ENCODE peak calls at places on chromosomes 13 and 19, in seven cellular contexts. P is HFF-Myc, Z is K562, O is IMR-90, R is body of pancreas, J is neural progenitor cell, L is lower leg skin. I is an unnamed sample.

GRCh38 chr13:92135509-92135908 is 737.1 kb downstream of the GPC5 start:
- DNase-seq in O (no peak), P (no peak), Z (no peak), J (no peak), L (no peak), R (no peak), I (no peak)

GRCh38 chr19:23470873-23471555 is 75.7 kb upstream of the ZNF91 start:
- DNase-seq in R (no peak), O (no peak), Z (no peak), L (no peak), J (no peak), P (no peak), I (no peak)

GRCh38 chr13:27411393-27411792 is 13.0 kb upstream of the GTF3A start:
- DNase-seq in O (no peak), P (no peak), Z (no peak), R (no peak), J (no peak), L (no peak), I (no peak)

GRCh38 chr13:38697628-38698333 is 10.9 kb downstream of the FREM2 start:
- DNase-seq in Z (no peak), L (no peak), J (peak), R (no peak), P (no peak), O (no peak), I (no peak)

GRCh38 chr19:51012661-51013190 is 6.8 kb downstream of the KLK10 start:
- DNase-seq in P (no peak), O (no peak), J (no peak), Z (no peak), R (no peak), L (no peak), I (no peak)

GRCh38 chr19:50430888-50431342 is 1.8 kb upstream of the MYBPC2 start:
- DNase-seq in Z (no peak), R (no peak), J (peak), L (no peak), O (no peak), P (no peak), I (no peak)

GRCh38 chr19:30664358-30665058 is 292.3 kb downstream of the ZNF536 start:
- DNase-seq in R (peak), Z (peak), O (peak), P (no peak), L (no peak), J (peak), I (no peak)

GRCh38 chr13:25920931-25921330 is 130.9 kb downstream of the SHISA2 start:
- DNase-seq in P (no peak), R (no peak), O (no peak), Z (no peak), J (no peak), L (no peak), I (no peak)

GRCh38 chr13:52034616-52035226 is 10.2 kb downstream of the UTP14C start:
- DNase-seq in O (peak), P (no peak), R (no peak), Z (no peak), L (no peak), J (no peak), I (no peak)

GRCh38 chr19:12065100-12065538 is 588 bp downstream of the ZNF844 start:
- DNase-seq in J (no peak), O (peak), R (peak), Z (no peak), L (peak), P (no peak), I (peak)

GRCh38 chr13:73194310-73194709 is 135.5 kb downstream of the KLF5 start:
- DNase-seq in O (no peak), Z (no peak), J (no peak), L (no peak), P (no peak), R (no peak), I (no peak)

DNA sequence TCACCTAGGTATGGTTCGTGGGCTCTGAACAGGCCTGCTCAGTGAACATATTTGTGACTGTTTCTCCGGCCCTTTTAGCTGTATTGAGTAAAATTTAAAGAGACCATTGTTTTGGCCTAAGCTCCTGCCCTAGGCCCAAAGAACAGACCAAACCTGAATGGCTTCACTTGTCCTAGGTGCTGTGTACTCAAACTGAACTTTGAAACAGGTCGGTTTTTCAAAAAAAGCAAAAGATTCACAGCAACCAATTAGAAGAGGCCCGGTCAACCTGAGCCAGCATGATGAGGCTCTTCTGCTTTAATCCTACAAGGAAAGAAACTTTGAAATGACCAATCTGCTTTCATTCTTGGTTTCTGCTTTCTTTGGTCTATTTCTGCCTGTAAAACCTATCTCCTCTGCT is 50.6 kb downstream of the USPL1 start:
- DNase-seq in R (no peak), O (no peak), Z (no peak), J (no peak), P (no peak), L (no peak), I (no peak)
- H3K4me3 ChIP-seq in R (no peak), O (no peak), Z (no peak), J (no peak), P (no peak), L (no peak), I (no peak)

GRCh38 chr13:45718063-45718462 is 15.9 kb downstream of the CBY2 start:
- DNase-seq in J (peak), R (no peak), O (peak), P (no peak), L (no peak), Z (peak), I (no peak)
- TF ChIP-seq CTCF in J (peak), R (peak), O (peak), P (peak), L (no peak), Z (peak), I (peak)

DNA sequence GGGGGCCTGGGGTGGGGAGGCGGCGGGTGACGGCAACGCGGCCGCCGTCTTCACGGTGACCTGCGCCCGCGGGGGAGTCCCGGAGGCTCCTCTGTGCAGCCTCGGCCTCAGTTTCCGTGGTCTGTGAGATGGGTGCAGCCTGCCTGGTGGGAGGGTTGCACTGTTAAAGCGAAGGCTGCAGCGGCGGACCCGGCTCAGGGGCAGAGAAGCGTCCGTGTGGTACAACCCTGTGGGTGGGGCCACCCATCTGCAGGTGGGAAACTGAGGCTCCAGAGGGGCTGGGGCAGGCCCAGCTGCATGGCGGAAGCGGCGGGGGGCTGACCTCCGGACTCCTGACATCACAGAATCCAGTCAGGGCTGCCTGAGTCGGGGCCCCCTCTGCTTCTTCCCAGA is 473 bp downstream of the FGF22 start:
- DNase-seq in L (no peak), J (no peak), O (no peak), Z (no peak), R (no peak), P (no peak), I (no peak)
- H3K4me3 ChIP-seq in L (no peak), J (peak), O (peak), Z (peak), R (no peak), P (no peak), I (no peak)

GRCh38 chr13:40789275-40790231 is at the start of gene SLC25A15:
- DNase-seq in L (no peak), R (peak), O (peak), P (no peak), J (peak), Z (peak), I (no peak)
- TF ChIP-seq CTCF in L (no peak), R (no peak), O (peak), P (no peak), J (peak), Z (no peak), I (no peak)

DNA sequence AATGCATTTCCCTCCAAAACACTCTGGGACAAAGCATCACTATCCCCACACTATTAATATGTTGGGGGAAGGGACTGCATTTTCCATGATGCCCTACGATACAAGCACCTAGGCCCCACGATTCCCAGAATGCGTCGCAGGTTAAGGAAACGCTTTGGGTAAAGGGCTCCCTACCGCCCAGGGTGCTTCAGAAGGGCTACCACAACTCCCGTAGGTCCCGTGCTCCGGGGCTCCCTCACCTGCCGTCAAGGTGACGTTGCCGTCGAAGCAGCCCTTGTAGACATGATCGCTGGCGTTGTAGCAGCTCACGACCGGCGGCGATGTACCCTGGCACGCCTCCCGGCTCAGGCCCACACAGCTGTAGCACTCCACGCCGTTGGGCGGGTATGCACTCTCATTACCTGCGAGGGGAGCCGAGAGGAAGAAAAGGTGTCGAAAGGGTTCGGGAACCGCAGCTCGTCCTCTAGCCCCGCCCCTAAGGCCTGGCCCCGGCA is 2.5 kb downstream of the LYPD3 start:
- DNase-seq in O (no peak), P (no peak), J (no peak), R (no peak), L (no peak), Z (no peak), I (no peak)
- H3K4me3 ChIP-seq in O (peak), P (peak), J (peak), R (peak), L (peak), Z (peak), I (peak)

GRCh38 chr19:34678421-34678820 is 943 bp downstream of the ZNF302 start:
- DNase-seq in L (no peak), P (no peak), J (no peak), Z (no peak), O (no peak), R (no peak), I (no peak)

GRCh38 chr19:34675919-34676318 is 1.0 kb downstream of the SCGB2B2 start:
- DNase-seq in Z (no peak), P (no peak), J (no peak), R (no peak), O (no peak), L (no peak), I (no peak)

GRCh38 chr19:34677386-34678084 is at the start of gene ZNF302:
- DNase-seq in L (peak), P (peak), O (peak), Z (peak), R (peak), J (peak), I (peak)

GRCh38 chr19:34678085-34678412 is 571 bp downstream of the ZNF302 start:
- DNase-seq in L (no peak), J (no peak), R (no peak), Z (no peak), P (no peak), O (no peak), I (no peak)

DNA sequence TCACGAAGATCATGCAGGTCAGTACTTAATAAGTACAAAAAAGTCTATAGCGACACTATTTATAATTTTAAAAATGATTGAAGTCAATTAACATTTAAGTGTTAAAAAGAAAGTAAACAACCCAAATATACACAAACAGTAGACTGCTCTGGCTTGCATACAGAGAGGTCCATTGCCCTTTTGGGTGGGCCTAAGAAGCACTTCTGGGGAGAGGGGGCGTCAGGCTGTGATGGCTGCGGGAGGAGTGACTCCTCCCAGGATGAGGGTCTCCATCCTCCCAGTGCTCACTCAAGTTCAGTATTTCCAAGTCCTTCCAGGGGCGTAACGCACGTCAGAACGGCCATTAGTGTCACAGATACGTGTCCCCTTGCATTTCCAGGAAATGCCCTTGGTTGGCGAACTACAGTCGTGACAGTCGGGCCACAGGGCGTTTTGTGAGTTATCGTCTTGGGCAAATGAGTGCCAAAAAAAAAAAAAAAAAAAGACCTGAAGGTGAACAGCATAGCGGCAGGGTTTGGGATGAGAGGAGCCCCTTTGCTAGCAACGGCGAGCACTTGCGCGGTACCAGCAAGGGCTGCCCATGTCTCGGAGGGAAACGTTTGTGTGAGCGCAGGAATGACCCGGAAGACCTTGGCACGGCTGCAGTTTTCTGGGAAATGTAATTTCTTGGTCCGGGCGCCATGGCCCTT is at the start of gene SCGB2B2:
- DNase-seq in O (no peak), L (peak), Z (no peak), J (no peak), P (peak), R (no peak), I (peak)
- TF ChIP-seq CTCF in O (no peak), L (no peak), Z (no peak), J (peak), P (peak), R (peak), I (peak)

DNA sequence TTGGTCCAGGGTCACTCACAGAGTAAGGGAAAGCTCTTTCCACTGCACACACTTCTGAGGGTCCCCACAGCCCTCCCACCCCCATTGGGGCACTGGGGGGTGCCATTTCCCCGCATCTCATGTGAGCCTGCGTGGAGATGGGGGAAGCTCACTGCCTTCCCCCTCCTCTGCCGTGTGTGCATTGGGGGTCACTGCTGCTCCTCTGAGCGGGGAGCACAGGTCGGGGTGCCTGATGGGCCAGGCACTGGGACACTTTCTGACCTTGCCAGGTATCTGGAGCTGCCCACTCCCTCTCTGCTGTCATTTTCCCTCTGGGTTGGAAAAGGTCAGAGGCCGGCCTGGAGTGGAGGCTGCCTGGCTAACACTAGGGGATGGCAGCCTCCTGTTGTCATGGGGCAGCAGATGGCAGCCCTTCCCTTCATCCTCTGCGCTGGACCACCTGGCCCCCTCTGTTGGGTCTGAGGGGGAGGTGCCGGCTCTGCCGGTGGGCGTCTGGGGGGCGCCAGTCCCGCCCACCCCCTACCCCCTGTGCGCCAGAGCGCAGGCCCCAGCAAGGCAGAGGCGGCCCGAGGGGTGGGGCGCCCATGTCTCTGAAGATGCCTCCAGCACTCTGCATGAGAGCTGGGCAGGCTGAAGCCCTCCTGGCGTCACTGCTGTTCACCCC is 9.1 kb downstream of the SSBP4 start:
- DNase-seq in Z (no peak), L (no peak), O (no peak), J (no peak), P (no peak), R (no peak), I (no peak)
- H3K4me3 ChIP-seq in Z (no peak), L (no peak), O (no peak), J (peak), P (peak), R (no peak), I (no peak)

GRCh38 chr19:38374332-38375097 is at the start of gene PSMD8:
- DNase-seq in P (peak), J (peak), Z (peak), R (peak), O (peak), L (peak), I (peak)
- TF ChIP-seq CTCF in P (peak), J (peak), Z (peak), R (no peak), O (peak), L (no peak), I (peak)

DNA sequence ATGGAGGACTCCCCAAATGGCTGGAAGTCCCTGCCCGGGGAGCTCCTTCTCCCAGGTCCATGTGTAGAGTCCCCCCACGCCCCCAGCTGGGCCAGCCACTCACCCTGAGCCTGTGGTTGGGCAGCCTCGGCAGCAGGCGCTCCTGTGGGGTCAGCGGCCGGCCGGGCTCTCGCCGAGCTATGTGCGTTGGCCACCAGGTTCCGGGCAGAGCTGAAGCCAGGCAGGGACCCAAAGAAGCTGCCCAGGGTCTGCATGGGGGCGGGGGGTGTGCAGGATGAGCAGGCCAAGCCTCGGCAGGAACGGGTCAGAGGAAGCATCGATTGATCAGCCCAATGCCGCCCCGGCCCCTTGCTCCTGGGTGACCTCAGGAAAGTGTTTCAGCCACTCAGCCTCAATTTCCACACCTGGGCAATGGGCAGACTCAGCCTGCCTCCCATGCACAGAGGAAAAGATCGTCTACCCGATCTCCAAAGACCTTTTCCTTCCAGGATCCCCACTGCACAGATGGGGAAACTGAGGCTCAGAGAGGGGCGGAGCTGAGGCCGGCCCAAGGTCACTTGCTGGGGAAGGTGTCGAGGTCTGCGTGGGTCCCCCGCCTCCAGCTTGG is 732 bp downstream of the PLIN4 start:
- DNase-seq in R (no peak), Z (no peak), L (no peak), J (no peak), O (no peak), P (no peak), I (no peak)
- H3K4me3 ChIP-seq in R (no peak), Z (no peak), L (no peak), J (no peak), O (no peak), P (no peak), I (no peak)

I was measured in AG09309.